ENCODE peak calls at places on chromosomes 4 and X, in four cellular contexts. I, G, U and J are unnamed samples.
A peak's percentile ranks its signal among the peaks of the same experiment; 100 is the strongest.

GRCh38 chrX:31279359-31279758 is 207.5 kb upstream of the FTHL17 start:
- DNase-seq in U (no peak), I (peak; percentile 26), G (peak; percentile 30), J (peak; percentile 58)

GRCh38 chr4:148225639-148226038 is 216.6 kb downstream of the NR3C2 start:
- DNase-seq in U (no peak), G (no peak), I (peak; percentile 2), J (no peak)

GRCh38 chrX:9746148-9746880 is 19.3 kb downstream of the GPR143 start:
- DNase-seq in G (no peak), U (no peak), I (peak; percentile 43), J (peak; percentile 66)

GRCh38 chr4:108971473-108971872 is 208.6 kb upstream of the ETNPPL start:
- DNase-seq in U (no peak), G (no peak), I (no peak), J (no peak)

GRCh38 chr4:67456577-67457196 is 88.6 kb downstream of the CENPC start:
- DNase-seq in U (no peak), G (no peak), I (no peak), J (peak; percentile 66)

GRCh38 chrX:72121381-72121780 is 10.3 kb downstream of the RTL5 start:
- DNase-seq in U (no peak), I (peak; percentile 75), G (no peak), J (no peak)

GRCh38 chr4:106585920-106586349 is 217.4 kb upstream of the GIMD1 start:
- DNase-seq in U (no peak), I (no peak), G (no peak), J (no peak)

GRCh38 chr4:163816494-163816893 is 322.0 kb downstream of the TMA16 start:
- DNase-seq in G (no peak), I (no peak), U (no peak), J (peak; percentile 16)

GRCh38 chr4:155701827-155702226 is 35.2 kb downstream of the GUCY1A1 start:
- DNase-seq in U (no peak), G (no peak), I (no peak), J (no peak)

GRCh38 chrX:133947022-133947421 is 38.4 kb downstream of the GPC3 start:
- DNase-seq in I (no peak), G (no peak), U (no peak), J (no peak)

GRCh38 chr4:151990201-151990600 is 229.4 kb upstream of the GATB start:
- DNase-seq in G (no peak), I (peak; percentile 41), U (no peak), J (peak; percentile 60)

GRCh38 chr4:89119166-89119565 is 7.8 kb downstream of the TIGD2 start:
- DNase-seq in G (no peak), U (no peak), I (peak; percentile 75), J (no peak)

GRCh38 chr4:137998666-137999429 is 243.3 kb downstream of the SLC7A11 start:
- DNase-seq in U (no peak), I (peak; percentile 63), G (no peak), J (peak; percentile 7)
- H3K9ac ChIP-seq in U (no peak overlapping the region), I (no peak overlapping the region), G (no peak overlapping the region), J (no peak overlapping the region)

DNA sequence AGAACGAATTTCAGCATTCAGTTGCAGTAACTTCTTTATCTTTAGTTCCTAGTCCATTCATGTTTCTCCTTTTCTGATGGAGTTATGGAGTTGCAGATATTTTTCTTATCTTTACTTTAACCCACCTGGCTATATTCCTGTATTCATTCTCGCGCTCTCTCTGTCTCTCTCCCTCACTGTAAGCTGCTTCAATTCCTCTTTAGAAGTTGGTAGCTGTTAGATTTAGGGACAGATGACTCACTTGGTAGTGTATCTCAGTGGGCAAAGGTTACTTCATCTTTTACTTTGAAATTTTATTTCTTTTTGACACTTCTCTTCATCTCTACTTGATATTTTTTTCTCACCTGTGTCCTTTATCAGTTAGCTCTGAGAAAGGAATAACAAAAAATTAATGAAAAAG is 49.6 kb upstream of the BRS3 start:
- DNase-seq in G (no peak), U (no peak), I (no peak), J (no peak)
- H3K56ac ChIP-seq in G (no peak overlapping the region), U (no peak overlapping the region), I (no peak overlapping the region), J (no peak overlapping the region)

GRCh38 chrX:134949271-134949670 is 41.5 kb upstream of the SMIM10 start:
- DNase-seq in U (no peak), G (no peak), I (peak; percentile 62), J (peak; percentile 32)
- H3K9ac ChIP-seq in U (no peak overlapping the region), G (no peak overlapping the region), I (no peak overlapping the region), J (no peak overlapping the region)

DNA sequence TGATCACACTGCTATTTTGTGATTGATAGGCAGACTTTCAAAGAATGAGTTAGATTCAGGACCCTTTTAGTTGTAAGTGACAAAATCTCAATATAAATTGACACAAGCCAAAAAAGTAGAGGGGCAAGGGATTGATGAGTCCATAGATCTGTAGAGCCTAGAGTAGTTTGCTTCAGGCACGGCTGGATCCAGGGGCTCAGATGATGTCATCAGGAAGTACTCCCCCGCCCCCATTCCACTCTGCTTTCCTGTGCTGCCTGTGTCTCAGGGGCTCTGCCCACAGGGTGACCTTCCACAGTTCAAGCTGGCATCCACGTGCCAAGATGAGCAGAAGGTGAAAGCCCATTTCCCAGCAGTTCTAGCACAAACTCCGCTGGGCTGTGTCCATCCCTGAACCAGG is 13.6 kb downstream of the WFS1 start:
- DNase-seq in U (no peak), G (no peak), I (no peak), J (no peak)
- H3K56ac ChIP-seq in U (no peak overlapping the region), G (no peak overlapping the region), I (no peak overlapping the region), J (no peak overlapping the region)

GRCh38 chr4:172998527-172999469 is 169.8 kb upstream of the GALNT7 start:
- DNase-seq in I (peak; percentile 79), U (no peak), G (no peak), J (peak; percentile 25)
- H3K9ac ChIP-seq in I (no peak overlapping the region), U (no peak overlapping the region), G (no peak overlapping the region), J (no peak overlapping the region)

GRCh38 chrX:96394566-96394965 is 290.1 kb upstream of the DIAPH2 start:
- DNase-seq in I (peak; percentile 41), G (no peak), U (no peak), J (peak; percentile 16)
- H3K56ac ChIP-seq in I (no peak overlapping the region), G (no peak overlapping the region), U (no peak overlapping the region), J (no peak overlapping the region)

GRCh38 chr4:126888968-126889367 is 743.8 kb upstream of the INTU start:
- DNase-seq in G (no peak), U (no peak), I (peak; percentile 77), J (no peak)

GRCh38 chr4:126895988-126896570 is 736.7 kb upstream of the INTU start:
- DNase-seq in I (peak; percentile 66), G (no peak), U (no peak), J (no peak)

GRCh38 chr4:126894963-126895362 is 737.8 kb upstream of the INTU start:
- DNase-seq in U (no peak), I (no peak), G (no peak), J (no peak)

GRCh38 chr4:126890383-126890782 is 742.4 kb upstream of the INTU start:
- DNase-seq in G (no peak), U (no peak), I (peak; percentile 66), J (no peak)

GRCh38 chr4:126890994-126891393 is 741.8 kb upstream of the INTU start:
- DNase-seq in I (peak; percentile 79), U (no peak), G (no peak), J (peak; percentile 54)
- H3K9ac ChIP-seq in I (peak overlapping the region; percentile 25), U (no peak overlapping the region), G (no peak overlapping the region), J (no peak overlapping the region)

GRCh38 chr4:28391877-28392276 is 1531.2 kb downstream of the STIM2 start:
- DNase-seq in G (no peak), U (no peak), I (peak; percentile 40), J (no peak)

GRCh38 chr4:28388471-28388870 is 1527.8 kb downstream of the STIM2 start:
- DNase-seq in I (peak; percentile 5), U (no peak), G (no peak), J (no peak)

DNA sequence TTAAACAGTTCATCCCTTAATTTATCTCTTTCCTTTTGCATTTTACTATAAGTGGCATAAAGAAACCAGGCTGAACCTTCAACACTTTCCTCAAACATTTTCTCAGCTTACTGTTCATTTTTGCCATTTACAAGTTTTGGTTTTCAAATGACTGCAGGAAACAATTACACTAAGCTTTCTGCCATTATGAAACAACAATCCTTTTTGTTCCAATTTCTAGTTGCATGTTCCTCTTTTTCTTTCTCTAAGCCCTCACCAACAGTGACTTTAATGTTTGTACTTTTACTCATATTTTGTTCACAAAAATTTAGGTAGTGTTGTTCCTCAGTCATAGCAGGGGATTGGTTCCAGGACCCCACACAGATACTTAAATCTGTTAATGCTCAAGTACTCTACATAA is 1526.1 kb downstream of the STIM2 start:
- DNase-seq in G (no peak), U (no peak), I (no peak), J (no peak)
- H3K56ac ChIP-seq in G (no peak overlapping the region), U (no peak overlapping the region), I (no peak overlapping the region), J (no peak overlapping the region)

GRCh38 chrX:129716507-129716906 is 22.3 kb upstream of the XPNPEP2 start:
- DNase-seq in U (no peak), I (no peak), G (no peak), J (no peak)
- H3K9ac ChIP-seq in U (no peak overlapping the region), I (no peak overlapping the region), G (no peak overlapping the region), J (no peak overlapping the region)

GRCh38 chr4:120079839-120080520 is 13.3 kb upstream of the MAD2L1 start:
- DNase-seq in G (no peak), I (no peak), U (no peak), J (no peak)
- H3K56ac ChIP-seq in G (no peak overlapping the region), I (no peak overlapping the region), U (no peak overlapping the region), J (no peak overlapping the region)